ENCODE peak calls at places on chromosomes 2 and 18, in eight cellular contexts. U, Z, Q, I, X, P, S and J are unnamed samples.
A peak's percentile ranks its signal among the peaks of the same experiment; 100 is the strongest.

GRCh38 chr2:55102056-55102812 is 52.0 kb upstream of the RTN4 start:
- DNase-seq in U (no peak), Z (no peak), Q (peak; percentile 87), I (no peak), X (peak; percentile 67), P (peak; percentile 80), S (no peak), J (no peak)

GRCh38 chr2:159755788-159756187 is 42.2 kb downstream of the CD302 start:
- DNase-seq in U (no peak), Z (no peak), Q (no peak), I (peak; percentile 25), X (no peak), P (peak; percentile 49), S (no peak), J (peak; percentile 78)

GRCh38 chr2:138086556-138086955 is 122.3 kb downstream of the HNMT start:
- DNase-seq in U (no peak), Z (no peak), Q (peak; percentile 12), I (no peak), X (peak; percentile 32), P (no peak), S (no peak), J (no peak)

GRCh38 chr2:41851554-41851953 is 196.3 kb upstream of the PKDCC start:
- DNase-seq in U (no peak), Z (no peak), Q (no peak), I (no peak), X (no peak), P (no peak), S (peak; percentile 53), J (no peak)

GRCh38 chr18:40006553-40007073 is 1948.4 kb upstream of the PIK3C3 start:
- DNase-seq in U (no peak), Z (no peak), Q (no peak), I (no peak), X (no peak), P (no peak), S (no peak), J (no peak)

GRCh38 chr2:190718652-190719526 is 70.0 kb downstream of the NAB1 start:
- DNase-seq in U (peak; percentile 67), Z (no peak), Q (peak; percentile 63), I (peak; percentile 55), X (peak; percentile 52), P (peak; percentile 85), S (peak; percentile 59), J (peak; percentile 91)

GRCh38 chr2:174800436-174801195 is 36.3 kb upstream of the CHRNA1 start:
- DNase-seq in U (no peak), Z (no peak), Q (no peak), I (no peak), X (no peak), P (no peak), S (no peak), J (no peak)

GRCh38 chr18:59881728-59882685 is 17.8 kb upstream of the PMAIP1 start:
- DNase-seq in U (no peak), Z (no peak), Q (peak; percentile 56), I (no peak), X (peak; percentile 48), P (peak; percentile 92), S (no peak), J (no peak)

GRCh38 chr2:117562654-117563053 is 251.8 kb upstream of the DDX18 start:
- DNase-seq in U (no peak), Z (no peak), Q (no peak), I (no peak), X (no peak), P (no peak), S (no peak), J (no peak)

GRCh38 chr2:215841175-215841816 is 172.1 kb downstream of the MREG start:
- DNase-seq in U (peak; percentile 16), Z (no peak), Q (peak; percentile 38), I (no peak), X (no peak), P (peak; percentile 59), S (no peak), J (no peak)

GRCh38 chr18:76450912-76451421 is 44.1 kb downstream of the ZNF516 start:
- DNase-seq in U (peak; percentile 73), Z (no peak), Q (peak; percentile 71), I (no peak), X (no peak), P (peak; percentile 72), S (peak; percentile 89), J (no peak)

GRCh38 chr2:83320053-83320452 is 1139.0 kb downstream of the SUCLG1 start:
- DNase-seq in U (no peak), Z (no peak), Q (no peak), I (no peak), X (no peak), P (no peak), S (no peak), J (no peak)

DNA sequence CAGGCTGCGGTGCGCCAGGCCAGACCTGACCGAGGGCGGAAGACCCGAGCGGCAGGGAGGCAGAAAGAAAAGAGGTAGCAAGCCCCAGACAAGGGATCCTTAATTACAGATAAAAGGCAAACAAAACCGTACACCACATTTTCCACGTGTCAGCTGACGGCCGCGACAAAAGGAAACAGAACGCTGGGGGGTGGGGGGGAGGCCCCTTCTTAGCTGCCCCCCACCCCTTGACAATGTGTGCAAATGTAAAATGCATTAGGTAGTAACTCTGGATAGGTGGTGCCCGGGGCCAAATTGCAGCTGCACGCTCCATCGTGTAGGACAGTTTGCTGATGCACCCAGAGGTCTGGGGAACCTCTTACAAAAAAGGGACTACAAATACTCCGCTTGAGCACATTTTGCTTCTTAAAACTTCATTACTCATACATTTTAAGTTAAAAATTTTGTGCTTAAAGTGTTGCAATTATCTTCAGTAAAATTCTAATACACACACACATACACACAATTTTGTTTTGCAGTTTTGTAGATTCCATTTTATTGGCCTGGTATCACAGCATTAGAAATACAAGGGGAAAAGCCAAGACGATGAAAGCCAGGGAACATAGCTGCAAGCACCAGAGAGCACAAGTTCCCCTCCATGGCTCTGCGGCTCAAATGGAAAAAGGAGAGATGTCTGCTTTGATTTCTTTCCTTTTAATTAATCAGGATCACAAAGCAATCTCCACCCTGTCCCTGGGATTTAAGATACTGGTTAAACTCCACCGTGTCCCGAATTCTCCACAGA is 582.2 kb downstream of the ZEB2 start:
- DNase-seq in U (no peak), Z (no peak), Q (no peak), I (no peak), X (no peak), P (peak; percentile 4), S (no peak), J (no peak)
- H3K4me3 ChIP-seq in U (peak overlapping the region; percentile 59), Z (peak overlapping the region; percentile 51), Q (peak overlapping the region; percentile 68), I (peak overlapping the region; percentile 49), X (peak overlapping the region; percentile 56), P (peak overlapping the region; percentile 6), S (peak overlapping the region; percentile 75), J (peak overlapping the region; percentile 46)

DNA sequence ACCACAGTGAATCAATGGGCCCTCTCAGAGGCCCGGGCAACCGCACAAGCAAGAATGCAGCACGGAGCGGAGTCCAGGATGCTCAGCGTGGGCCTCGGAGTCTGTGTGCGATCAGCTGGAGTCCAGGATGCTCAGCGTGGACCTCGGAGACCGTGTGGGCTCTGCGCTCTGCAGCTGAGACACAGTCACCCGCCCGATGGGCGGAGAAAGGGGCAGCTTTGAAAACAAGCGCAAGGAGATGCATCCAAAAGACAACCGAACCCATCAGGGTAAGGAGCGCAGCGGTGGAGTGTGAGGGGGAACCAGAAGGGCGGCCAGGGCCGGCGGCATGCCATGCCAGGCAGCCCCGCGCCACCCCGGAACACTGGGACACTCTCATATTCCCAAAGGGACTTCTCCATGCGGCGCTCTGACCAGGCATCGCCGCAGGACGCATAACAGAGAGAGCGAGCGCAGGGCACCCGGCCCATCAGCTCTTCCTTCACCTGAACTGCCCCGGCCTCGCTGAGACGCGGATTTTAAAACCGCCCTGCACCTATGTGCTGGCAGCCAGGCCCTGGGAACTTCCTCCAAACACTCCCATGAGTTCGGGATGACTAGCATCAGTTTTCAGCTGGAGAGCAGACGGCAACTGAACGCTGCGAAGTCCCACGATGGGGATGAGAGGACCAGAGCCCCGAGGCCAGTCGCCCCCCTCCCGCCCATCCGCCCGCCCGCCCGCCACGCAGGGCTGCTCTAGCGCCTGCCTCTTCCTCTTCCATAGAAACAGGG is 44.7 kb downstream of the MC5R start:
- DNase-seq in U (no peak), Z (no peak), Q (no peak), I (no peak), X (no peak), P (no peak), S (no peak), J (no peak)
- H3K4me3 ChIP-seq in U (no peak overlapping the region), Z (no peak overlapping the region), Q (no peak overlapping the region), I (no peak overlapping the region), X (no peak overlapping the region), P (no peak overlapping the region), S (no peak overlapping the region), J (no peak overlapping the region)

GRCh38 chr2:27921424-27921823 is 30.9 kb downstream of the BABAM2 start:
- DNase-seq in U (no peak), Z (no peak), Q (no peak), I (no peak), X (no peak), P (no peak), S (no peak), J (no peak)

GRCh38 chr2:27925640-27926472 is 35.3 kb downstream of the BABAM2 start:
- DNase-seq in U (no peak), Z (no peak), Q (no peak), I (no peak), X (no peak), P (no peak), S (no peak), J (no peak)

GRCh38 chr2:27921880-27922589 is 31.5 kb downstream of the BABAM2 start:
- DNase-seq in U (no peak), Z (no peak), Q (no peak), I (peak; percentile 71), X (no peak), P (no peak), S (no peak), J (peak; percentile 71)

GRCh38 chr2:27920148-27920885 is 29.8 kb downstream of the BABAM2 start:
- DNase-seq in U (peak; percentile 23), Z (no peak), Q (no peak), I (peak; percentile 48), X (peak; percentile 40), P (peak; percentile 95), S (no peak), J (peak; percentile 48)

GRCh38 chr2:27922842-27923241 is 32.3 kb downstream of the BABAM2 start:
- DNase-seq in U (no peak), Z (no peak), Q (no peak), I (no peak), X (no peak), P (no peak), S (no peak), J (peak; percentile 23)
- H3K4me3 ChIP-seq in U (no peak overlapping the region), Z (no peak overlapping the region), Q (no peak overlapping the region), I (no peak overlapping the region), X (no peak overlapping the region), P (no peak overlapping the region), S (no peak overlapping the region), J (no peak overlapping the region)

GRCh38 chr2:96764253-96764637 is 3.5 kb downstream of the CNNM4 start:
- DNase-seq in U (no peak), Z (no peak), Q (no peak), I (no peak), X (no peak), P (no peak), S (no peak), J (no peak)

GRCh38 chr2:96760986-96761832 is 507 bp downstream of the CNNM4 start:
- DNase-seq in U (peak; percentile 29), Z (no peak), Q (peak; percentile 28), I (no peak), X (no peak), P (peak; percentile 54), S (no peak), J (no peak)

GRCh38 chr2:96762529-96763253 is 2.0 kb downstream of the CNNM4 start:
- DNase-seq in U (no peak), Z (no peak), Q (no peak), I (no peak), X (no peak), P (no peak), S (no peak), J (no peak)

GRCh38 chr2:96760036-96760985 is at the start of gene CNNM4:
- DNase-seq in U (peak; percentile 93), Z (peak; percentile 66), Q (peak; percentile 88), I (peak; percentile 86), X (peak; percentile 73), P (peak; percentile 92), S (peak; percentile 97), J (peak; percentile 52)

GRCh38 chr2:96763511-96764252 is 3.0 kb downstream of the CNNM4 start:
- DNase-seq in U (no peak), Z (no peak), Q (no peak), I (peak; percentile 57), X (no peak), P (peak; percentile 26), S (no peak), J (no peak)
- H3K4me3 ChIP-seq in U (peak overlapping the region; percentile 34), Z (peak overlapping the region; percentile 67), Q (peak overlapping the region; percentile 46), I (peak overlapping the region; percentile 18), X (peak overlapping the region; percentile 35), P (no peak overlapping the region), S (peak overlapping the region; percentile 70), J (peak overlapping the region; percentile 28)